ENCODE peak calls at places on chromosomes 11 and 22, in four cellular contexts. One of them, this sample, is unnamed.

GRCh38 chr11:30868495-30869130 is 282.5 kb upstream of the MPPED2 start:
- DNase-seq in OCI-LY7: no peak
- DNase-seq in DND-41: no peak
- DNase-seq in GM23338: no peak
- DNase-seq in this sample: no peak

GRCh38 chr11:33320814-33321330 is 63.7 kb downstream of the HIPK3 start:
- DNase-seq in OCI-LY7: no peak
- DNase-seq in DND-41: no peak
- DNase-seq in GM23338: no peak
- DNase-seq in this sample: peak

GRCh38 chr22:37079668-37080171 is 28.2 kb downstream of the KCTD17 start:
- DNase-seq in OCI-LY7: no peak
- DNase-seq in DND-41: no peak
- DNase-seq in GM23338: no peak
- DNase-seq in this sample: peak

GRCh38 chr22:35390933-35391332 is 9.0 kb upstream of the MCM5 start:
- DNase-seq in OCI-LY7: no peak
- DNase-seq in DND-41: no peak
- DNase-seq in GM23338: no peak
- DNase-seq in this sample: no peak

GRCh38 chr11:93279911-93280347 is 50.6 kb upstream of the DEUP1 start:
- DNase-seq in OCI-LY7: no peak
- DNase-seq in DND-41: no peak
- DNase-seq in GM23338: no peak
- DNase-seq in this sample: no peak

GRCh38 chr11:110582728-110583432 is 129.4 kb downstream of the ARHGAP20 start:
- DNase-seq in OCI-LY7: no peak
- DNase-seq in DND-41: no peak
- DNase-seq in GM23338: no peak
- DNase-seq in this sample: no peak

GRCh38 chr22:39571538-39571937 is 985 bp downstream of the CACNA1I start:
- DNase-seq in OCI-LY7: no peak
- DNase-seq in DND-41: no peak
- DNase-seq in GM23338: no peak
- DNase-seq in this sample: no peak

GRCh38 chr11:16896716-16897115 is 117.5 kb downstream of the PLEKHA7 start:
- DNase-seq in OCI-LY7: no peak
- DNase-seq in DND-41: no peak
- DNase-seq in GM23338: no peak
- DNase-seq in this sample: no peak

GRCh38 chr11:19200410-19201201 is 1.2 kb downstream of the CSRP3 start:
- DNase-seq in OCI-LY7: no peak
- DNase-seq in DND-41: no peak
- DNase-seq in GM23338: no peak
- DNase-seq in this sample: peak

GRCh38 chr22:41596776-41597634 is 7.4 kb upstream of the PMM1 start:
- DNase-seq in OCI-LY7: peak
- DNase-seq in DND-41: peak
- DNase-seq in GM23338: peak
- DNase-seq in this sample: peak

GRCh38 chr22:45785458-45785857 is 113.8 kb downstream of the ATXN10 start:
- DNase-seq in OCI-LY7: no peak
- DNase-seq in DND-41: no peak
- DNase-seq in GM23338: no peak
- DNase-seq in this sample: no peak

GRCh38 chr22:36304429-36304828 is 51.5 kb downstream of the APOL1 start:
- DNase-seq in OCI-LY7: no peak
- DNase-seq in DND-41: no peak
- DNase-seq in GM23338: no peak
- DNase-seq in this sample: no peak

GRCh38 chr22:39308614-39309363 is 10.6 kb downstream of the RPL3 start:
- DNase-seq in OCI-LY7: no peak
- DNase-seq in DND-41: no peak
- DNase-seq in GM23338: peak
- DNase-seq in this sample: peak

GRCh38 chr22:35991168-35991567 is 37.5 kb downstream of the RBFOX2 start:
- DNase-seq in OCI-LY7: no peak
- DNase-seq in DND-41: no peak
- DNase-seq in GM23338: no peak
- DNase-seq in this sample: peak

GRCh38 chr11:100808904-100809491 is 121.9 kb downstream of the ARHGAP42 start:
- DNase-seq in OCI-LY7: no peak
- DNase-seq in DND-41: no peak
- DNase-seq in GM23338: peak
- DNase-seq in this sample: peak

GRCh38 chr11:120306519-120307242 is 18.4 kb upstream of the TLCD5 start:
- DNase-seq in OCI-LY7: no peak
- DNase-seq in DND-41: no peak
- DNase-seq in GM23338: peak
- DNase-seq in this sample: peak

DNA sequence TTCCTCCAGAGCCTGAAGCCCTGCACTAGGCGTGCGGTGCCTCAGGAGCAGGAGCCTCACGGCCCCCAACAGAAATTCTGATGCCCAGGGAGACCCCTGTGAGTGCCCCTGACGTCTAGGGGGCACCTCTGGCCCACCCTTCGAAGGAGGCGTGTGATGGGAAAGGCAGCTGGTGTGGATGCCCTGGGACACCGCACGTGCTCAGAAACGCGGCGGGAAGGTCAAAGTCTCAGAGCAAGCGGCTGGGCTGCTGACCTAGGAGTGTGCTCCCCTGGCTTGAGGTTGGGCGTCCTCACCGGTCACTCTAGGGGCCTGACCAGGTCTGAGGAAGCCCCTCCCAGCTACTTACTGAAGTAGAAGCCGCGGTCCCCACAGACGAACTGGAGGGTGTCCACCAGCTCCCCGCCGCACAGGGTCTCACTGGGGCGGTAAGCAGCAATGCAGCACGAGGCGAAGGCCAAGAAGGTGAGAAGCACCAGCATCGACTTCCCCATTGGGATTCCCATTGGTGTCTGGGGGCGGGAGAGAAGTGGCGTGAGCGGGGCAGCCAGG is 4.1 kb downstream of the IGF2 start:
- DNase-seq in OCI-LY7: no peak
- DNase-seq in DND-41: no peak
- DNase-seq in GM23338: no peak
- DNase-seq in this sample: no peak
- H3K4me2 ChIP-seq in OCI-LY7: no peak
- H3K4me2 ChIP-seq in DND-41: no peak
- H3K4me2 ChIP-seq in GM23338: no peak
- H3K4me2 ChIP-seq in this sample: no peak

GRCh38 chr11:5280582-5281102 is 10.9 kb upstream of the HBE1 start:
- DNase-seq in OCI-LY7: peak
- DNase-seq in DND-41: peak
- DNase-seq in GM23338: peak
- DNase-seq in this sample: peak

GRCh38 chr11:5282652-5283051 is 12.9 kb upstream of the HBE1 start:
- DNase-seq in OCI-LY7: no peak
- DNase-seq in DND-41: no peak
- DNase-seq in GM23338: no peak
- DNase-seq in this sample: no peak

GRCh38 chr11:5277807-5278206 is 8.1 kb upstream of the HBE1 start:
- DNase-seq in OCI-LY7: no peak
- DNase-seq in DND-41: no peak
- DNase-seq in GM23338: no peak
- DNase-seq in this sample: no peak

GRCh38 chr11:5275369-5276110 is 5.8 kb upstream of the HBE1 start:
- DNase-seq in OCI-LY7: no peak
- DNase-seq in DND-41: no peak
- DNase-seq in GM23338: no peak
- DNase-seq in this sample: no peak

DNA sequence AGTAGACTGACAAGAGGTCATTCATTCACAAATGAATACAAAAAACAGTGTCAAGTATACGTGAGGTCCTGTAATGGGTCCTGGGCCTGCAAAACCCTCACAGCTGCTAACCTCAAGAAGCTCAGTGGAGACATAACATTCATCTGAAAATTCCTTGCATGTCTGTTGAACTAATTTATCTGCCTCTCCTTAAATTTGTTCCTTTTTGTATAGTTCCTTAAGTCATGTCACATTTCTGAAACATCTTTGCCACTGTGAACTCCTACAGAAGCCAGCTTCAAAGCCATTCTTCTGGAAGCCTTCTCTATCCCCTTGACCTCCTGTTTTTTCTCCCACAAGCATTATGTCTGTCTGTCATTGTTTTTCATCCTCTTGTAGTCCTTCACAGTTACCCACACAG is 9.9 kb upstream of the HBE1 start:
- DNase-seq in OCI-LY7: no peak
- DNase-seq in DND-41: no peak
- DNase-seq in GM23338: no peak
- DNase-seq in this sample: no peak
- H3K4me2 ChIP-seq in OCI-LY7: no peak
- H3K4me2 ChIP-seq in DND-41: no peak
- H3K4me2 ChIP-seq in GM23338: no peak
- H3K4me2 ChIP-seq in this sample: no peak

GRCh38 chr11:9896902-9897301 is 233.0 kb downstream of the SWAP70 start:
- DNase-seq in OCI-LY7: no peak
- DNase-seq in DND-41: no peak
- DNase-seq in GM23338: no peak
- DNase-seq in this sample: no peak
- H3K4me2 ChIP-seq in OCI-LY7: no peak
- H3K4me2 ChIP-seq in DND-41: no peak
- H3K4me2 ChIP-seq in GM23338: no peak
- H3K4me2 ChIP-seq in this sample: no peak

GRCh38 chr11:73258104-73258684 is 13.9 kb upstream of the P2RY6 start:
- DNase-seq in OCI-LY7: no peak
- DNase-seq in DND-41: no peak
- DNase-seq in GM23338: no peak
- DNase-seq in this sample: no peak
- H3K4me2 ChIP-seq in OCI-LY7: no peak
- H3K4me2 ChIP-seq in DND-41: no peak
- H3K4me2 ChIP-seq in GM23338: no peak
- H3K4me2 ChIP-seq in this sample: peak

DNA sequence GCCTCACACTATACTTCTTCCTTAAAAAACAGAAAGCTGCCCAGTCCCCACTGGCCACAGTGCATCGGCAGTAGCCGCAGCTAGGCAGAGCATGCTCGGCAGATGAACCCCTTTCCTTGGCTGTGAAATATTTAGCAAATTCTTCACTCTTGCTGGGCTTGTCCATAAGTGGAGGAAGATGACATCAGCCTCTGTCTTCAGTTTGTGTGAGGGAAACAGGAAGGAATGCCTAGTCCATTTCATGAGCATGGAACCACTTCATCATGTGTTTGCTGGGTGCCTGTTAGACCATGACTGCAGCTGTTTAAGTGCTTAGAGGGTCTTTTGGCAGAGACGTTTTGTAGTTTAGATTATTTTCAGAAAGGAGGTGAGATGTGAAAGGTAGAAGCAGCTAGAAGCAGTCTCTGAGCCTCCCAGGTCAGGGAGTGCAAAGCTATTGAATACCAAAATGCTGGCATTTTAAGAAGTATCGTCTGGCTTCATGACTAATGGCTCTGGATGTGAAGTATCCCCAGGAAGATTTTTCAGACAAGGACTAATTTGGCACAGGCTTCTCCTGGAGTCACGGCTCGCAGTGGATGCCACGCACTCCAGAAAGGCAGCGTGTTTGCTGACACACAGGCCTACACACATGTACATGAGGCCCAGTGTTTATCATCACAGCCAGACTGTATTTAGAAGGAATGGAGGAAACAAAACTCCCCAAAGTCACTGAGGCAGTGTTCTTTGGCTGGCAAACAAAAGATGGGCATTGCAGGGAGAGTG is 43.1 kb upstream of the GRAMD1B start:
- DNase-seq in OCI-LY7: peak
- DNase-seq in DND-41: no peak
- DNase-seq in GM23338: no peak
- DNase-seq in this sample: peak
- H3K4me2 ChIP-seq in OCI-LY7: peak
- H3K4me2 ChIP-seq in DND-41: no peak
- H3K4me2 ChIP-seq in GM23338: no peak
- H3K4me2 ChIP-seq in this sample: no peak

DNA sequence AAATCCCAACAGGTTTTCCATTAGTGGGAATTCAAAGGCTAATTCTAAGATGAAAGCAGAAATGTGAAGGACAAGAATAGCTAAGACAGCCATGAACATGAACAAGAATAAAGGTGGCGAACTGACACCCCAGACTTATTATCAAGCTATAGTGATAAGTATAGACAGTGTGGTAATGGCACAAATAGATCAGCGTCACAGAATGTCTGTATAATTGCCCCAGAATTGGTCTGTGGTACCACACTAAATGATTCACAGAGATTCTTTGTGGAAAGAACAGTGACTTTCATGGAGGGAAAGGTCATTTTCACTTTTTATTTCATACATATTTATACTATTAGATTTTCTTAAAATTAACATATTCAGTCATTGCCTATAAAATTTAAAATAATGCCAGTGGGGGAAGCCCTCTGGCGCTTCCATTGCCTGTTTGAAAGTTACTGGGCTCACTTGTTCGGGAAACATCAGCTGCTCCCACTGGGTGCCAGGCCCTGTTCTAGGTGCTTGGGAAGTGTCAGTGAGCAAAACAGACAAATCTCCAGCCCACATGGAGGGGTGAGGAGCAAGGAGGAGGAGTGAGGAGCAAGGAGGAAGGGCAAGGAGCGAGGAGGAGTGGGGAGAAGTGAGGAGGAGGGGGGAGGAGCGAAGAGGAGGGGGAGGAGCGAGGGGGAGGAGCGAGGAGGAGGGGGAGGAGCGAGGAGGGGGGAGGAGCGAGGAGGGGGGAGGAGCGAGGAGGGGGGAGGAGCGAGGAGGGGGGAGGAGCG is 11.3 kb upstream of the NLRP6 start:
- DNase-seq in OCI-LY7: peak
- DNase-seq in DND-41: no peak
- DNase-seq in GM23338: peak
- DNase-seq in this sample: no peak
- H3K4me2 ChIP-seq in OCI-LY7: no peak
- H3K4me2 ChIP-seq in DND-41: peak
- H3K4me2 ChIP-seq in GM23338: no peak
- H3K4me2 ChIP-seq in this sample: no peak

GRCh38 chr11:28581286-28582242 is 473.4 kb downstream of the METTL15 start:
- DNase-seq in OCI-LY7: no peak
- DNase-seq in DND-41: no peak
- DNase-seq in GM23338: peak
- DNase-seq in this sample: peak

DNA sequence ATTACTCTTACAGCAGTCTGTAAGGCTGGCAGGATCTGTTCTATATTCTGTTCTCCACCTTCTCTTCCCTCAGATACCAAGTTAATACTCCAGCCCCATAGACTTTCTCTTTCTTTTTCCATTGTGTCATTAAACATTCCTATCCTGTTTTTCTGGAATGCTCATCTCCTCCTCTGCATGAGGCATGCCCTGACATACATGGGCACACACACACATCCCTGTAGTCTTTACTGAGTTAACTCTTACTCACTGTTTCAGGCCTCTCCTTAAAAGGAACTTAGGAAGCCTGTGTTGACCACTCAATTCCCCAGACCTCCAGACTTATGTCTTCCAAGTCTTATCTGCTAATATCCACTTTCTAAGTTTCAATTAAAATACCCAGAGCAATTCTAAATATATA is 476.8 kb downstream of the METTL15 start:
- DNase-seq in OCI-LY7: no peak
- DNase-seq in DND-41: no peak
- DNase-seq in GM23338: no peak
- DNase-seq in this sample: peak
- H3K4me2 ChIP-seq in OCI-LY7: no peak
- H3K4me2 ChIP-seq in DND-41: no peak
- H3K4me2 ChIP-seq in GM23338: no peak
- H3K4me2 ChIP-seq in this sample: no peak

This sample was measured in fibroblast of lung.